ENCODE peak calls at places on chromosomes 6 and 20, in seven cellular contexts. One of them, this sample, is unnamed.

GRCh38 chr6:121800047-121800446 is 364.6 kb downstream of the GJA1 start:
- DNase-seq in AG09309: no peak
- DNase-seq in AG04449: no peak
- DNase-seq in mesothelial cell of epicardium: no peak
- DNase-seq in cardiac fibroblast: no peak
- DNase-seq in MM.1S: no peak
- DNase-seq in upper lobe of right lung: no peak
- DNase-seq in this sample: no peak

GRCh38 chr6:29792123-29793035 is 35.2 kb upstream of the HLA-G start:
- DNase-seq in MM.1S: peak; percentile 46
- DNase-seq in cardiac fibroblast: peak; percentile 21
- DNase-seq in mesothelial cell of epicardium: no peak
- DNase-seq in AG09309: no peak
- DNase-seq in upper lobe of right lung: peak; percentile 91
- DNase-seq in AG04449: no peak
- DNase-seq in this sample: peak; percentile 30

GRCh38 chr6:84271086-84271716 is 43.8 kb upstream of the CEP162 start:
- DNase-seq in cardiac fibroblast: no peak
- DNase-seq in upper lobe of right lung: no peak
- DNase-seq in AG04449: no peak
- DNase-seq in AG09309: no peak
- DNase-seq in mesothelial cell of epicardium: no peak
- DNase-seq in MM.1S: no peak
- DNase-seq in this sample: no peak

GRCh38 chr20:23314714-23315498 is 35.7 kb upstream of the NXT1 start:
- DNase-seq in cardiac fibroblast: no peak
- DNase-seq in AG09309: no peak
- DNase-seq in AG04449: no peak
- DNase-seq in MM.1S: no peak
- DNase-seq in mesothelial cell of epicardium: no peak
- DNase-seq in upper lobe of right lung: no peak
- DNase-seq in this sample: no peak

GRCh38 chr6:104161960-104162669 is 697.6 kb downstream of the HACE1 start:
- DNase-seq in upper lobe of right lung: no peak
- DNase-seq in AG04449: peak; percentile 5
- DNase-seq in MM.1S: no peak
- DNase-seq in AG09309: no peak
- DNase-seq in mesothelial cell of epicardium: no peak
- DNase-seq in cardiac fibroblast: peak; percentile 36
- DNase-seq in this sample: peak; percentile 95

GRCh38 chr6:35302604-35303218 is 5.1 kb downstream of the DEF6 start:
- DNase-seq in cardiac fibroblast: peak; percentile 28
- DNase-seq in MM.1S: peak; percentile 94
- DNase-seq in AG04449: no peak
- DNase-seq in AG09309: no peak
- DNase-seq in upper lobe of right lung: no peak
- DNase-seq in mesothelial cell of epicardium: no peak
- DNase-seq in this sample: peak; percentile 63

GRCh38 chr6:37242429-37243052 is 15.0 kb upstream of the TBC1D22B start:
- DNase-seq in AG09309: peak; percentile 96
- DNase-seq in upper lobe of right lung: no peak
- DNase-seq in AG04449: peak; percentile 97
- DNase-seq in cardiac fibroblast: peak; percentile 98
- DNase-seq in MM.1S: no peak
- DNase-seq in mesothelial cell of epicardium: no peak
- DNase-seq in this sample: peak; percentile 92

GRCh38 chr6:167703781-167704180 is 122.9 kb upstream of the AFDN start:
- DNase-seq in upper lobe of right lung: peak; percentile 40
- DNase-seq in mesothelial cell of epicardium: peak; percentile 37
- DNase-seq in AG04449: no peak
- DNase-seq in cardiac fibroblast: no peak
- DNase-seq in MM.1S: no peak
- DNase-seq in AG09309: no peak
- DNase-seq in this sample: no peak

GRCh38 chr6:42771741-42772100 is 10.1 kb upstream of the BICRAL start:
- DNase-seq in cardiac fibroblast: no peak
- DNase-seq in AG04449: no peak
- DNase-seq in mesothelial cell of epicardium: no peak
- DNase-seq in AG09309: no peak
- DNase-seq in MM.1S: peak; percentile 37
- DNase-seq in upper lobe of right lung: no peak
- DNase-seq in this sample: no peak

GRCh38 chr6:139765825-139766285 is 391.4 kb upstream of the CITED2 start:
- DNase-seq in mesothelial cell of epicardium: no peak
- DNase-seq in MM.1S: no peak
- DNase-seq in AG04449: no peak
- DNase-seq in cardiac fibroblast: peak; percentile 44
- DNase-seq in AG09309: no peak
- DNase-seq in upper lobe of right lung: no peak
- DNase-seq in this sample: peak; percentile 31

GRCh38 chr6:131914234-131914633 is 36.9 kb downstream of the CCN2 start:
- DNase-seq in MM.1S: no peak
- DNase-seq in upper lobe of right lung: no peak
- DNase-seq in cardiac fibroblast: no peak
- DNase-seq in AG04449: no peak
- DNase-seq in AG09309: no peak
- DNase-seq in mesothelial cell of epicardium: no peak
- DNase-seq in this sample: peak; percentile 26

GRCh38 chr6:110400208-110400607 is 15.2 kb downstream of the DDO start:
- DNase-seq in MM.1S: no peak
- DNase-seq in AG09309: no peak
- DNase-seq in mesothelial cell of epicardium: no peak
- DNase-seq in upper lobe of right lung: no peak
- DNase-seq in AG04449: no peak
- DNase-seq in cardiac fibroblast: no peak
- DNase-seq in this sample: no peak

GRCh38 chr20:21586682-21587081 is 72.8 kb upstream of the NKX2-2 start:
- DNase-seq in MM.1S: no peak
- DNase-seq in cardiac fibroblast: no peak
- DNase-seq in upper lobe of right lung: no peak
- DNase-seq in AG04449: no peak
- DNase-seq in mesothelial cell of epicardium: no peak
- DNase-seq in AG09309: no peak
- DNase-seq in this sample: no peak

GRCh38 chr6:41371992-41372525 is 36.7 kb downstream of the NCR2 start:
- DNase-seq in upper lobe of right lung: no peak
- DNase-seq in cardiac fibroblast: peak; percentile 21
- DNase-seq in MM.1S: no peak
- DNase-seq in mesothelial cell of epicardium: peak; percentile 50
- DNase-seq in AG09309: no peak
- DNase-seq in AG04449: no peak
- DNase-seq in this sample: no peak

GRCh38 chr6:155234167-155234566 is 29.6 kb upstream of the CLDN20 start:
- DNase-seq in MM.1S: no peak
- DNase-seq in upper lobe of right lung: no peak
- DNase-seq in mesothelial cell of epicardium: no peak
- DNase-seq in AG09309: no peak
- DNase-seq in AG04449: no peak
- DNase-seq in cardiac fibroblast: no peak
- DNase-seq in this sample: no peak

GRCh38 chr20:49320460-49320859 is 42.6 kb upstream of the ZNFX1 start:
- DNase-seq in AG09309: no peak
- DNase-seq in cardiac fibroblast: peak; percentile 75
- DNase-seq in AG04449: no peak
- DNase-seq in mesothelial cell of epicardium: no peak
- DNase-seq in upper lobe of right lung: no peak
- DNase-seq in MM.1S: no peak
- DNase-seq in this sample: peak; percentile 64
- TF ChIP-seq CTCF in AG09309: peak; percentile 59
- TF ChIP-seq CTCF in cardiac fibroblast: peak; percentile 52
- TF ChIP-seq CTCF in AG04449: peak; percentile 35
- TF ChIP-seq CTCF in mesothelial cell of epicardium: no peak
- TF ChIP-seq CTCF in upper lobe of right lung: peak; percentile 31
- TF ChIP-seq CTCF in MM.1S: peak; percentile 21
- TF ChIP-seq CTCF in this sample: peak; percentile 38

GRCh38 chr6:130282234-130282995 is 59.7 kb upstream of the SAMD3 start:
- DNase-seq in AG09309: peak; percentile 8
- DNase-seq in cardiac fibroblast: peak; percentile 35
- DNase-seq in mesothelial cell of epicardium: no peak
- DNase-seq in AG04449: no peak
- DNase-seq in upper lobe of right lung: no peak
- DNase-seq in MM.1S: peak; percentile 29
- DNase-seq in this sample: peak; percentile 61
- TF ChIP-seq CTCF in AG09309: peak; percentile 56
- TF ChIP-seq CTCF in cardiac fibroblast: peak; percentile 56
- TF ChIP-seq CTCF in mesothelial cell of epicardium: no peak
- TF ChIP-seq CTCF in AG04449: peak; percentile 55
- TF ChIP-seq CTCF in upper lobe of right lung: peak; percentile 20
- TF ChIP-seq CTCF in MM.1S: peak; percentile 61
- TF ChIP-seq CTCF in this sample: peak; percentile 41

DNA sequence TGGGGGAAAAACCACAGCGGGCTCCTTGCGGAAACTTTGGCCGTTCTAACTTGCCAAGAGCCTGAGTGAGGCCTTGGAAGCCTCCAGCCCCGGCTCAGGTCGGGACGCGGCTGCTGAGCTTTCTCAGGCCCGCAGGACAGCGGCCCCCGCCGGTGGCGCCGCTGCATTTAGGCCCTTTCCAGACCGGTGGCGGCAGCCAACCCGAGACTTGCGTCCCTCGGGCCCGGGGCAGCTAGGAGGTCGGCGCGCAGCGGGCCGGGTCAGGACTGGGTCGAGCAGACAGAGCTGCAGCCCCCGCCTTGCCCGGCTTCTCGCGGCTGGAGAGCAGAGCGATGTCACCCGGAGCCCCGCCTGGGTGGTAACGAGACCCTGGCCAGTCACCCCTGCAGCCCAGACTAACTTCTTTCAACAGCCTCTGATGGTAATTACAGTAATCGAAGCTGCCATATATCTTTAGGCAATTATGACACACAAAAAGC is 2.7 kb downstream of the NR2E1 start:
- DNase-seq in AG04449: no peak
- DNase-seq in upper lobe of right lung: peak; percentile 71
- DNase-seq in AG09309: no peak
- DNase-seq in MM.1S: peak; percentile 26
- DNase-seq in cardiac fibroblast: peak; percentile 27
- DNase-seq in mesothelial cell of epicardium: peak; percentile 61
- DNase-seq in this sample: no peak
- TF ChIP-seq CTCF in AG04449: peak; percentile 38
- TF ChIP-seq CTCF in upper lobe of right lung: peak; percentile 36
- TF ChIP-seq CTCF in AG09309: peak; percentile 31
- TF ChIP-seq CTCF in MM.1S: peak; percentile 32
- TF ChIP-seq CTCF in cardiac fibroblast: peak; percentile 34
- TF ChIP-seq CTCF in mesothelial cell of epicardium: no peak
- TF ChIP-seq CTCF in this sample: no peak

GRCh38 chr6:34056301-34056700 is 89.6 kb downstream of the GRM4 start:
- DNase-seq in mesothelial cell of epicardium: no peak
- DNase-seq in MM.1S: peak; percentile 46
- DNase-seq in AG04449: no peak
- DNase-seq in AG09309: peak; percentile 14
- DNase-seq in cardiac fibroblast: peak; percentile 73
- DNase-seq in upper lobe of right lung: peak; percentile 85
- DNase-seq in this sample: no peak

GRCh38 chr6:34052918-34053608 is 92.8 kb downstream of the GRM4 start:
- DNase-seq in cardiac fibroblast: no peak
- DNase-seq in AG04449: no peak
- DNase-seq in AG09309: no peak
- DNase-seq in mesothelial cell of epicardium: no peak
- DNase-seq in MM.1S: no peak
- DNase-seq in upper lobe of right lung: no peak
- DNase-seq in this sample: no peak

GRCh38 chr6:34053721-34054120 is 92.2 kb downstream of the GRM4 start:
- DNase-seq in AG04449: no peak
- DNase-seq in cardiac fibroblast: no peak
- DNase-seq in MM.1S: no peak
- DNase-seq in mesothelial cell of epicardium: no peak
- DNase-seq in upper lobe of right lung: no peak
- DNase-seq in AG09309: no peak
- DNase-seq in this sample: no peak

GRCh38 chr6:34057191-34057590 is 88.7 kb downstream of the GRM4 start:
- DNase-seq in MM.1S: no peak
- DNase-seq in upper lobe of right lung: no peak
- DNase-seq in mesothelial cell of epicardium: no peak
- DNase-seq in AG04449: no peak
- DNase-seq in cardiac fibroblast: no peak
- DNase-seq in AG09309: no peak
- DNase-seq in this sample: no peak

DNA sequence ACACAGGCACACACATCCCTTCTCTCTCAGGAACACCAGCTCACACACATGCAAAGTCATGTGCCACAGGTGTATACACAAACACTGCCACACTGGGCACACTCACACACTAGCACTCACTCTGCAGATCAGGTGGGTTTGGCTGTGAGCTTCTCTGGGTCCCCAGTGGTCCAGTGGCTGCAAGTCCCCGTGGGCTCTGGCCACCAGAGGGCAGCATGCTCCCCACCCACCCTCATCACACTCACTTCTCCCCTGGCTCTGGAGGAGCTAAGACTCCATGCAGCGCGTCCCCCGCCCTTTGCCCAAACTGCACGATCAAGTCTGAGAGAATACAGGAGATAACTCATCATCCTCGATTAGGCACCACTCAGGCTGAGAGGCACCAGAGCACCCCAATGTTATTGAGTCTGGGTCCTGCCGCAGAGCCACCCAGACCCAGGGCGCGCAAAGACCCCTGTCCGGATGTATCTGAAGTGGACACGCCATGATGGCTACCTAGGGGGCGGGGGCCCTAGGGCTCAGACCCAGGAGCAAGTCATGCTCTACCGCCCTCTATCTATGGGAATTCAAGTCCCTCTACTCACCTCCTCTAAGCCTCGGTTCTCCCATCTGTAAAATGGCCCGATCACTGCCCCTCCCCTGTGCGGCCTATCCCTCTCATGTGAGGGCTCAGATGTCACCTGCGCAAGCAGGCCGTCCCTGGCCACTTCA is 90.5 kb downstream of the GRM4 start:
- DNase-seq in AG09309: no peak
- DNase-seq in mesothelial cell of epicardium: peak; percentile 80
- DNase-seq in cardiac fibroblast: peak; percentile 66
- DNase-seq in MM.1S: peak; percentile 48
- DNase-seq in upper lobe of right lung: peak; percentile 78
- DNase-seq in AG04449: no peak
- DNase-seq in this sample: peak; percentile 60
- TF ChIP-seq CTCF in AG09309: peak; percentile 85
- TF ChIP-seq CTCF in mesothelial cell of epicardium: peak; percentile 78
- TF ChIP-seq CTCF in cardiac fibroblast: peak; percentile 83
- TF ChIP-seq CTCF in MM.1S: peak; percentile 76
- TF ChIP-seq CTCF in upper lobe of right lung: peak; percentile 84
- TF ChIP-seq CTCF in AG04449: peak; percentile 86
- TF ChIP-seq CTCF in this sample: peak; percentile 71

GRCh38 chr20:63280929-63281545 is 8.4 kb downstream of the ARFGAP1 start:
- DNase-seq in upper lobe of right lung: no peak
- DNase-seq in AG09309: no peak
- DNase-seq in MM.1S: no peak
- DNase-seq in mesothelial cell of epicardium: no peak
- DNase-seq in cardiac fibroblast: no peak
- DNase-seq in AG04449: no peak
- DNase-seq in this sample: no peak
- TF ChIP-seq CTCF in upper lobe of right lung: no peak
- TF ChIP-seq CTCF in AG09309: peak; percentile 29
- TF ChIP-seq CTCF in MM.1S: no peak
- TF ChIP-seq CTCF in mesothelial cell of epicardium: no peak
- TF ChIP-seq CTCF in cardiac fibroblast: peak; percentile 31
- TF ChIP-seq CTCF in AG04449: peak; percentile 32
- TF ChIP-seq CTCF in this sample: peak; percentile 27